ENCODE peak calls at places on chromosomes 1 and 21, in nine cellular contexts. K is right lobe of liver, X is bronchial epithelial cell, F is osteocyte, D is fibroblast of lung, Z is AG09309, G is body of pancreas, H is cardiac fibroblast, O is glutamatergic neuron. U is an unnamed sample.

GRCh38 chr1:111752186-111752585 is 3.5 kb upstream of the DDX20 start:
- DNase-seq in K (no peak), X (no peak), F (no peak), D (no peak), Z (no peak), G (no peak), H (no peak), O (no peak), U (no peak)

GRCh38 chr1:198794498-198794897 is 155.7 kb downstream of the PTPRC start:
- DNase-seq in K (no peak), X (peak; percentile 73), F (no peak), D (peak; percentile 54), Z (no peak), G (no peak), H (peak; percentile 84), O (no peak), U (peak; percentile 52)

GRCh38 chr1:172108494-172108893 is 267.2 kb downstream of the DNM3 start:
- DNase-seq in K (no peak), X (peak; percentile 31), F (no peak), D (no peak), Z (no peak), G (no peak), H (no peak), O (no peak), U (no peak)

GRCh38 chr1:235404190-235404589 is 37.0 kb downstream of the TBCE start:
- DNase-seq in K (no peak), X (peak; percentile 92), F (no peak), D (peak; percentile 45), Z (no peak), G (no peak), H (no peak), O (no peak), U (peak; percentile 90)

GRCh38 chr21:46285761-46286667 is at the start of gene YBEY:
- DNase-seq in K (peak; percentile 92), X (peak; percentile 70), F (peak; percentile 97), D (peak; percentile 92), Z (peak; percentile 65), G (peak; percentile 89), H (peak; percentile 93), O (peak; percentile 92), U (peak; percentile 89)

GRCh38 chr1:248821101-248821500 is 4.6 kb downstream of the SH3BP5L start:
- DNase-seq in K (no peak), X (peak; percentile 30), F (no peak), D (peak; percentile 92), Z (peak; percentile 49), G (no peak), H (peak; percentile 92), O (no peak), U (peak; percentile 41)

GRCh38 chr1:193077991-193078390 is 18.6 kb downstream of the RO60 start:
- DNase-seq in K (no peak), X (no peak), F (no peak), D (peak; percentile 63), Z (no peak), G (no peak), H (no peak), O (no peak), U (no peak)

GRCh38 chr1:72557446-72558049 is 275.2 kb upstream of the NEGR1 start:
- DNase-seq in K (no peak), X (peak; percentile 10), F (no peak), D (peak; percentile 5), Z (no peak), G (no peak), H (peak; percentile 59), O (no peak), U (peak; percentile 34)

GRCh38 chr1:5764959-5765358 is 227.3 kb downstream of the NPHP4 start:
- DNase-seq in K (peak; percentile 44), X (no peak), F (no peak), D (no peak), Z (no peak), G (no peak), H (no peak), O (no peak), U (no peak)

DNA sequence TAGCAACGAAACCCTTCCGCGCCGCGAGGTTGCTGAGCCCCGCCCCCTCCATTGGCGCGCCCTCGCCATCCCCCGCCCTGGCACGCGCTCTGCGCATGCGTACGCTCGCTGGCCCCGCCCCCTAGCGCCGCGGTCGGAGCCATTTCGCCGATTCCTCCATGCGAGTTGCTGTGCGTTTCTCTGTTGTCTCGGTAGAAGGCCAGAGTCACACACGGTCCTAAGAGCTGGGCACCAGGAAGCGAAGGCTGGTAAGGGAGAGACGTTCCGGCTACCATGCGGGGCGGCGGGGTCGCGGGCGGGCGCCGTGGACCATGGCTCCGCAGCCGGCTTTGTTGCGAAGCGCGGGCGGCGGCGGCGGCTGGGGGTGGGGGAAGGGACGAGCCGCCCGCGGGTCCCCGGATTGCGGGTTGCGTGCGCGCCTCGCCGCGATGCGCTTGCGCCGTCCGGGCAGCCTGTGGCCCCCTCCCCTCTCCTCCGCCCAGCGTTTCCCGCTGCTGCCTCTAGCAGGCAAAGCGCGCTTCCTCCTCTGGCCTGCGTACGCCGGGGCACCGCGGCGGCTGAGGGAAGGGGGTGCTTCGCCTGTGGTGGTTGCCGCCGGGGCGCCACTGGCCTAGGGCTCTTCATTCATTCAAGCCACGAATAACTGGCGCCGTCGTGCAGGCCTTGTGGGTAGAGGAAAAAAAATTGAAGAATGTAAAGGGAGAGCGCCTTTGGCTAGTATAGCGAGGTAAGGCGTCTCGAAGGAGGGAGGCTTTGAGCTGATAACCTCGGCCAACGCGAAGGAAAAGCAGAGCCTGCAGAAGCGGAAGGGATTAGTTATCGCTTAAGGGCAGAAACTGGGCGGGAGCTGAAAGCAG is at the start of gene DHX9:
- DNase-seq in K (peak; percentile 95), X (peak; percentile 73), F (peak; percentile 99), D (peak; percentile 80), Z (no peak), G (peak; percentile 98), H (peak; percentile 91), O (peak; percentile 96), U (peak; percentile 93)
- TF ChIP-seq CTCF in K (no peak), X (no peak), F (peak; percentile 18), D (no peak), Z (peak; percentile 17), G (no peak), H (no peak), O (peak; percentile 13), U (peak; percentile 17)

GRCh38 chr1:58017641-58018040 is 528.9 kb downstream of the OMA1 start:
- DNase-seq in K (no peak), X (no peak), F (no peak), D (no peak), Z (no peak), G (no peak), H (no peak), O (no peak), U (no peak)

GRCh38 chr1:58011978-58012377 is 534.5 kb downstream of the OMA1 start:
- DNase-seq in K (no peak), X (peak; percentile 4), F (no peak), D (no peak), Z (no peak), G (no peak), H (no peak), O (no peak), U (no peak)

DNA sequence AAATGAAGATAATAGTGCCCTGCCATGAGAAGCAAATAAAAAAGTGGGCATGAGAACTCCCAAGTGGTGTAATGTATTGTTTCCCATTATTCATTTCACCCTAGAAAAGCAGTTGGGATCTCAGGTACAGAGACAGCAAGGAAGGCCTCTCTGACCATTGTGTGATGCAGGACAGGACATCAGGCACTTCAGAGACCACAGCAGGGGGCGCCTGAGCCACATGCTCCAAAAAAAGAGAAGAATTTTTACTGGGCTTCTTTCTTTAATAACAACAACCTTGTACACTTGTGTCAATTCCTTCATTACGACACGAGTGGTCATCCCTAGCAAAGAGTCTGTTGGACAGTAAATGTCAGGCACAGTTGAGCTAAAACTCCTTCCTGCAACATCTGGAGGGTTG is 533.3 kb downstream of the OMA1 start:
- DNase-seq in K (no peak), X (no peak), F (no peak), D (no peak), Z (no peak), G (no peak), H (no peak), O (peak; percentile 20), U (peak; percentile 13)
- TF ChIP-seq CTCF in K (peak; percentile 72), X (no peak), F (no peak), D (no peak), Z (no peak), G (no peak), H (no peak), O (no peak), U (no peak)

DNA sequence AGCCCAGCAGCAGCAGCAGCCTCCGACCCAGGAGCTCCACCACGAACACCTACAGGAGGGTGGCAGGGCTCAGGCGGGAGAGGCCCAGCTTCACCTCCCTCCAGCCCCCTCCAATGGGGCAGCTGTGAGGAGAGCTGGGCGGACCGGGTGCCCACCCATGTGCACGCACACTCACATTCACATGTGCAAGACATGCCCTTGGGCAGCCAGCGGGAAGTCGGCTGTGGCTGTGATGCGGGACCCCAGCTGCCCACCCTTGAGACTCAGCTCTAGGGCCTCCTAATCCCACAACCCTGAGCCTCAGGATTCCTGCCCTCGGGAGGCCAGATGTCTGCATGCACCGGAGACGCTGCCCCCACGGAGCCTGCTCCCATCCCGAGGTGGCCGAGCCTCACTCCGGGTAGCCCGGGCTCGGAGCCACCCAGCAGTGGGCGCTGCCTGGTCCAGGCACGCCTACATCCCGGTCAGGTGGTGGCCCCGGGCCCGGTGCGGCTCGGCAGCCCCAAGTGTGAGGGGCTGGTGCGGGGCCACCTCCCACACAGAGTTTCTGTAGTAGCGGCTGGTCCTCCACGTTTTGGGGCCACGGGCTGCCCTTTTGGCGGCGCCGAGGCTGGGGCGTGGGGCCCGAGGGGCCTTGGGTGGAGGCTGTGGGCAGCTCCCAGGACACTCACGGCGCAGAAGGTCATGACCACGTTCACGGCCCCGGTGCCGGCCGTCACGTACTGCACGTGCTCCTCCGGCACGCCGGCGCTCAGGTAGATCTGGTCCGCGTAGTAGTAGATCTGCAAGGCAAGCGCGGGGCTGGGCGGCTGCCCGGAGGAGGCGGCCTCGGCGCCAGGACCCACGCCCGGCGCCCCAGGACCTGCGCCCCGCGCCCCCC is 12.9 kb upstream of the SLC2A7 start:
- DNase-seq in K (no peak), X (no peak), F (no peak), D (no peak), Z (no peak), G (no peak), H (no peak), O (no peak), U (no peak)
- TF ChIP-seq CTCF in K (no peak), X (no peak), F (no peak), D (no peak), Z (no peak), G (no peak), H (no peak), O (no peak), U (no peak)

DNA sequence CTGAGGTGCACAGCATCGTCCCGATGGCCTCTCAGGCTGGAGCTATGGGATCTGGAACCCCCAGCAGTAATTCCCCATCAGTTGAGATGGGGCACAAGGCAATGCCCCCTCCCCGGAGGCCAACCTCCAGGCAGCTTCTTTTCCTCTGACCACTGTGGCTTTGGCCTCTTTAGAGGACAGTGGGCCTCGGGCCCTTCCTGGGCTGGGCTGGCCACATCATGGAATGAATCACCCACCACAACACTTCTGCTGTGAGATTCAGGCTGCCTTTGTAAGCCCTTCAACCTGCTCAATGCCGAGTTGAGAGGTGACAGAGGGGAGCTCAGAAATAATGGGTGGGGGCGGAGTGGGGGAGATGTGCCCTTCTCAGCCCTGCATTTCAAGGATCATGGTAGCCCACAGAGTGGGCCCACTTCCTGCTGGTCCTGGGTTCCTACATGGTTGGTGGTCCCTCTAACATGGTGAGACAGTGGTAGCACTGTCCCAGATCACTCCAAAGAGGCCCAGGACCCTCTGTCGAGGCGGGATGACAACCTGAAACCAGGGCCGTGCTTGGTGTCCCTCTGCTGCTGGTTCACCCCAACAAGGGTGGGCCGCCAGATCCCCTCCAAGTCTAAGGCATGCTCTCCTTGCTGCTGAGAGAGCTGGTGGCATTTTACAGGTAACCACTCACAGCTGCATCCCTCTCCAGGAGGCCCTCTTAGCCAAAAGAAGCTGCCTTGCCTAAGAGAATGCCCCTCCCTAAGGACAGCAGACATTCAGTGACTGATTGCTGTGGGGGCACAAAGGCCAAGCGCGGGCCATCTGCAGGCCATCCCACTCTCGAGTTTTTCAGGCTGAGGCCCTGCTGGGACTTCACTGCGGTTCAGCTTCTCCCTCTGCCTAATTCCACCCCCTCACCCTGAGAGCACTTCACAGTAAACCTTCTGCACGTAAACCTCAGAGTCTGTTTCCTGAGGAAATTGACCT is 29.7 kb upstream of the EVA1B start:
- DNase-seq in K (no peak), X (peak; percentile 52), F (no peak), D (peak; percentile 85), Z (no peak), G (no peak), H (peak; percentile 78), O (no peak), U (peak; percentile 45)
- TF ChIP-seq CTCF in K (no peak), X (no peak), F (no peak), D (no peak), Z (no peak), G (no peak), H (no peak), O (no peak), U (no peak)

U was measured in MCF 10A.